ENCODE peak calls at places on chromosomes 12 and 14, in four cellular contexts. One of them, this sample, is unnamed.

GRCh38 chr12:108495054-108495453 is 20.0 kb upstream of the FICD start:
- DNase-seq in A549: peak
- DNase-seq in transverse colon: no peak
- DNase-seq in GM12892: peak
- DNase-seq in this sample: peak

GRCh38 chr12:84336231-84336630 is 576.4 kb downstream of the SLC6A15 start:
- DNase-seq in A549: no peak
- DNase-seq in GM12892: no peak
- DNase-seq in transverse colon: no peak
- DNase-seq in this sample: no peak

GRCh38 chr12:116244001-116244400 is 33.5 kb downstream of the MED13L start:
- DNase-seq in A549: peak
- DNase-seq in transverse colon: no peak
- DNase-seq in GM12892: no peak
- DNase-seq in this sample: no peak

GRCh38 chr12:76158518-76159321 is 74.2 kb upstream of the NAP1L1 start:
- DNase-seq in A549: peak
- DNase-seq in GM12892: peak
- DNase-seq in transverse colon: peak
- DNase-seq in this sample: peak

GRCh38 chr14:96741151-96741977 is 55.8 kb upstream of the VRK1 start:
- DNase-seq in transverse colon: peak
- DNase-seq in GM12892: peak
- DNase-seq in A549: peak
- DNase-seq in this sample: peak

GRCh38 chr12:58242803-58243628 is 301.6 kb downstream of the ATP23 start:
- DNase-seq in GM12892: no peak
- DNase-seq in A549: no peak
- DNase-seq in transverse colon: no peak
- DNase-seq in this sample: no peak

GRCh38 chr12:58860050-58860787 is 60.1 kb downstream of the LRIG3 start:
- DNase-seq in GM12892: no peak
- DNase-seq in A549: no peak
- DNase-seq in transverse colon: no peak
- DNase-seq in this sample: no peak

GRCh38 chr12:77243345-77243744 is 178.0 kb upstream of the E2F7 start:
- DNase-seq in GM12892: no peak
- DNase-seq in A549: no peak
- DNase-seq in transverse colon: no peak
- DNase-seq in this sample: no peak

GRCh38 chr14:74551001-74551400 is 57.4 kb downstream of the ISCA2 start:
- DNase-seq in A549: no peak
- DNase-seq in GM12892: no peak
- DNase-seq in transverse colon: no peak
- DNase-seq in this sample: no peak

GRCh38 chr14:79514700-79515099 is 696.6 kb downstream of the DIO2 start:
- DNase-seq in GM12892: no peak
- DNase-seq in A549: peak
- DNase-seq in transverse colon: no peak
- DNase-seq in this sample: no peak

GRCh38 chr12:29595071-29595755 is 97.7 kb upstream of the OVCH1 start:
- DNase-seq in GM12892: no peak
- DNase-seq in A549: no peak
- DNase-seq in transverse colon: no peak
- DNase-seq in this sample: no peak

GRCh38 chr12:52058631-52059324 is 7.5 kb downstream of the NR4A1 start:
- DNase-seq in GM12892: no peak
- DNase-seq in transverse colon: peak
- DNase-seq in A549: peak
- DNase-seq in this sample: no peak

GRCh38 chr12:130161261-130162231 is 718 bp upstream of the FZD10 start:
- DNase-seq in GM12892: no peak
- DNase-seq in A549: no peak
- DNase-seq in transverse colon: peak
- DNase-seq in this sample: no peak

GRCh38 chr12:31289443-31289842 is 36.5 kb downstream of the SINHCAF start:
- DNase-seq in A549: no peak
- DNase-seq in transverse colon: peak
- DNase-seq in GM12892: no peak
- DNase-seq in this sample: no peak

GRCh38 chr12:56521590-56522371 is at the start of gene RBMS2:
- DNase-seq in transverse colon: peak
- DNase-seq in A549: peak
- DNase-seq in GM12892: no peak
- DNase-seq in this sample: peak
- TF ChIP-seq POLR2A in transverse colon: no peak
- TF ChIP-seq POLR2A in A549: no peak
- TF ChIP-seq POLR2A in GM12892: no peak
- TF ChIP-seq POLR2A in this sample: no peak

DNA sequence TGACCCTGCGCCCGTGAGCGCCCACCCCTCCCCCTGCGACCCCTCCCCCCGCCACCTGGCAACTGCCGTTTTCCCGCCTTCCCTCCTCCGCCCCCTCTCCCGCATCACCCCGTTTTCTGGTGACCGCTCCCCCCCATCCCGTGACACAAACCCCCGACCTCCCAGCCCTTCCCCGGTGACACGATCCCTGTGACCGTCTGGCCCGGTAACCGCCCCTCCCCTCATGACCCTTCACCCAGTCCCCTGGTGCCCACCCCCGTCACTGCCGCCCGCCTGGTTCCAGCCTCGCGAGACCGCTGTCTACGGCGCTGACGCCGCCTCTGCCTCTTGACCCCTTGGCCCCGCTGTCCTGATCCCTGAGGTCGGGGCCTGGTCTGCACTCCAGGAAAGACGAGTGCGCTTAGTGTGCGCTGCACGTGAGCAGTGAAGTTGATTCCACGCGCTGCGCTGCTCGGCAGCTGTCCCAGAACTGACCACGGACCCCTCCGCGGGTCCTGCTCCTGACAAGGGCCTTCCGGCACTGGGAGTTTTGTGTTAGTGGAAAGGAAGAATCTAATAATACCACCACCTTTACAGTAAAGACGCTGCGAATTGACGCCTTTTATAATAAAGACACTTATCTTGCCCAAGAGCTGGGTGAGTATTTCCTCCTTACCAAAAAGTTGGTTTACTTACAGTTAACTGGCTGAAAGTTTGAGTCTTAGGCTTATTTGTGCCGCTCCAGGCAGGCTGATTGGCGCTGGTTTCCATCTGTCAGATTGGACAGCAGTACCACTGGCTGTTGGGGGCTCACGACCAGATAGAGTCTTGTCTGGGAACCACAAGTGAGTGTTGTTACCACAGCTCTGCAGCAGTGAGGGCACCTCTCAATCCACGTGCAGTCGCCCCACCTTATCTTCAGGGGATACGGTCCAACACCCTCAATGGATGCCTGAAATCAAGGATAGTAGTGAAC is 59.2 kb downstream of the DDX51 start:
- DNase-seq in GM12892: peak
- DNase-seq in transverse colon: peak
- DNase-seq in A549: peak
- DNase-seq in this sample: peak
- TF ChIP-seq POLR2A in GM12892: peak
- TF ChIP-seq POLR2A in transverse colon: no peak
- TF ChIP-seq POLR2A in A549: no peak
- TF ChIP-seq POLR2A in this sample: peak

GRCh38 chr14:77074969-77075368 is 23.1 kb upstream of the CIPC start:
- DNase-seq in transverse colon: no peak
- DNase-seq in GM12892: no peak
- DNase-seq in A549: no peak
- DNase-seq in this sample: no peak

GRCh38 chr14:77077040-77077439 is 21.0 kb upstream of the CIPC start:
- DNase-seq in A549: no peak
- DNase-seq in GM12892: no peak
- DNase-seq in transverse colon: no peak
- DNase-seq in this sample: no peak

GRCh38 chr14:77071938-77072388 is 26.1 kb upstream of the CIPC start:
- DNase-seq in A549: no peak
- DNase-seq in GM12892: no peak
- DNase-seq in transverse colon: no peak
- DNase-seq in this sample: no peak

GRCh38 chr14:77076118-77076631 is 21.9 kb upstream of the CIPC start:
- DNase-seq in A549: no peak
- DNase-seq in GM12892: no peak
- DNase-seq in transverse colon: peak
- DNase-seq in this sample: no peak
- TF ChIP-seq POLR2A in A549: no peak
- TF ChIP-seq POLR2A in GM12892: no peak
- TF ChIP-seq POLR2A in transverse colon: peak
- TF ChIP-seq POLR2A in this sample: no peak

GRCh38 chr14:49957089-49957852 is 64.4 kb downstream of the ARF6 start:
- DNase-seq in GM12892: no peak
- DNase-seq in transverse colon: no peak
- DNase-seq in A549: peak
- DNase-seq in this sample: no peak
- TF ChIP-seq POLR2A in GM12892: no peak
- TF ChIP-seq POLR2A in transverse colon: no peak
- TF ChIP-seq POLR2A in A549: no peak
- TF ChIP-seq POLR2A in this sample: no peak

GRCh38 chr14:70664698-70665447 is 23.2 kb downstream of the TTC9 start:
- DNase-seq in A549: no peak
- DNase-seq in transverse colon: no peak
- DNase-seq in GM12892: no peak
- DNase-seq in this sample: no peak

GRCh38 chr14:70662816-70663215 is 21.1 kb downstream of the TTC9 start:
- DNase-seq in A549: no peak
- DNase-seq in GM12892: no peak
- DNase-seq in transverse colon: no peak
- DNase-seq in this sample: no peak

GRCh38 chr14:70666364-70666691 is 24.6 kb downstream of the TTC9 start:
- DNase-seq in A549: no peak
- DNase-seq in transverse colon: no peak
- DNase-seq in GM12892: no peak
- DNase-seq in this sample: no peak

GRCh38 chr14:70663707-70664179 is 22.0 kb downstream of the TTC9 start:
- DNase-seq in GM12892: no peak
- DNase-seq in transverse colon: peak
- DNase-seq in A549: no peak
- DNase-seq in this sample: no peak

DNA sequence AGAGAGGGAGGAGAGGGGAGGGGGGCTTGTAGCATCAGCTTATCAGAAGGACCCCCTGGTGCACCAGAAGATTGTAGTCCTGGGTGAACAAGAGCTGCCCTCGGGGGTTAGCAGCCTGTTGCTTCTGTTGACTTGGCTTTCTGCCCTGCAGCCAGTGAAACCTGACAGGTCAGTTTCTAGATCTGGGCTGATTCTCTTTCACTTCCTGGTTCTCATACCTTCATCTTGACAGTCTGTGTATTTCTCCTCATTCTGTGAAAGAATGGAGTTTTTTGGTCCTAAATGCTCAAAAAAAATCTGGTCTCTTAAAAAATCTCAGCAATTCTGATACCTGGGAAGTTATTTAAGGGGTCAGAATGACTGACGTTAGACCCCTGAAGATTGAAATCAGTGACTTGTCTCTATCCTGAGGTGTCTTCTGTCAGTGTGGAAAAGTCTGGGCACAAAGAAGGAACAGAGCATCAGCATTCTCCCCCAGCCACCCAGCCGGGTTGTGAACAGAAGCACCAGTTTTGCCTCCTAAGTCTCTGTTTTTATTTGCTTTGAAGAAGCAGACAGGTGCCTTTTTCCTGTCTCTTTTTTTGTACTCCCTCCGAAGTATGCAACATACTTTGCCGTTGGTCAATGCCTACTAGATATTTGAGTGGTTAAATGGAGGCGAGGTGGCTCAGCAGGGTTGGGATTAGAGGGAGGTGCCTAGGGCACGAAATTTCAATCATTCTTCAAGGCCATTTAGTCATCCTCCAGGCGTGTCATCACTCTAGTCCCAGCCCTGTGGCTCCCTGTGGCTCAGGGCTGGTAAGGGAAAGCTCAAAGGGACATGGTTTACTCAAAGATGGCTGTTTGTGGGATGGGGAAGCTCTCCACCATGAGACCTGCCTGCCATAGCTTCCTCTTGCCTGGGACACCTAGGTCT is 24.0 kb downstream of the TTC9 start:
- DNase-seq in transverse colon: peak
- DNase-seq in GM12892: peak
- DNase-seq in A549: peak
- DNase-seq in this sample: no peak
- TF ChIP-seq POLR2A in transverse colon: no peak
- TF ChIP-seq POLR2A in GM12892: peak
- TF ChIP-seq POLR2A in A549: no peak
- TF ChIP-seq POLR2A in this sample: no peak

GRCh38 chr12:96448287-96448686 is 41.1 kb upstream of the CFAP54 start:
- DNase-seq in A549: no peak
- DNase-seq in transverse colon: no peak
- DNase-seq in GM12892: no peak
- DNase-seq in this sample: no peak

GRCh38 chr12:96447256-96447655 is 42.1 kb upstream of the CFAP54 start:
- DNase-seq in A549: no peak
- DNase-seq in GM12892: no peak
- DNase-seq in transverse colon: no peak
- DNase-seq in this sample: no peak

GRCh38 chr12:96442906-96443305 is 42.7 kb upstream of the CDK17 start:
- DNase-seq in GM12892: no peak
- DNase-seq in transverse colon: no peak
- DNase-seq in A549: no peak
- DNase-seq in this sample: no peak

GRCh38 chr12:96444403-96444802 is 44.2 kb upstream of the CDK17 start:
- DNase-seq in A549: no peak
- DNase-seq in transverse colon: no peak
- DNase-seq in GM12892: no peak
- DNase-seq in this sample: no peak

GRCh38 chr12:96445743-96446655 is 43.4 kb upstream of the CFAP54 start:
- DNase-seq in transverse colon: peak
- DNase-seq in A549: peak
- DNase-seq in GM12892: peak
- DNase-seq in this sample: peak
- TF ChIP-seq POLR2A in transverse colon: no peak
- TF ChIP-seq POLR2A in A549: no peak
- TF ChIP-seq POLR2A in GM12892: no peak
- TF ChIP-seq POLR2A in this sample: no peak

GRCh38 chr12:19065223-19065622 is 64.3 kb upstream of the PLEKHA5 start:
- DNase-seq in transverse colon: no peak
- DNase-seq in GM12892: no peak
- DNase-seq in A549: no peak
- DNase-seq in this sample: no peak

GRCh38 chr12:19064713-19065112 is 64.8 kb upstream of the PLEKHA5 start:
- DNase-seq in A549: no peak
- DNase-seq in transverse colon: no peak
- DNase-seq in GM12892: no peak
- DNase-seq in this sample: no peak

GRCh38 chr12:19068137-19068536 is 61.4 kb upstream of the PLEKHA5 start:
- DNase-seq in A549: no peak
- DNase-seq in transverse colon: no peak
- DNase-seq in GM12892: no peak
- DNase-seq in this sample: no peak

GRCh38 chr12:19066471-19067001 is 63.0 kb upstream of the PLEKHA5 start:
- DNase-seq in GM12892: no peak
- DNase-seq in A549: no peak
- DNase-seq in transverse colon: no peak
- DNase-seq in this sample: no peak

DNA sequence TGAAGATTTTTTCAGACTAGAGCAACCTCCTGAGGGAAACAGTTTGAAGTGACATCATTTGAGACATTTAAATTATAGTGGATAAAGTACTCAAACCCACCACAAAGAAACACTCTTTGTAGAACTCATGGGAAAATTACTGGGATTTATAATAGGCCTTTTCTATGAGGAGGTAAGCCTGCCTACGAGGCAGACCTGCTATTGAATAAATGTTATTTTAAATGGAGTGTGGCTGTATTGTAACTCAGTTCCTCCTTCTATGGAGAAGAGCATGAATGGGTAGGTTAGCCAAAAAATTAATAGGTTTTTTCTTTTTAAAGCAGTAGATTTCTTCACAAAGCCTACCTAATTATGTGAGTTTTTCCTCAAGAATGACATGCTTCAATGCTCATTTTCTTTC is 63.7 kb upstream of the PLEKHA5 start:
- DNase-seq in GM12892: no peak
- DNase-seq in transverse colon: no peak
- DNase-seq in A549: no peak
- DNase-seq in this sample: no peak
- TF ChIP-seq POLR2A in GM12892: no peak
- TF ChIP-seq POLR2A in transverse colon: no peak
- TF ChIP-seq POLR2A in A549: no peak
- TF ChIP-seq POLR2A in this sample: no peak